ENCODE peak calls at places on chromosomes 7 and 10, in four cellular contexts. O, B, P and Z are unnamed samples.

GRCh38 chr7:134856692-134857091 is 77.3 kb downstream of the CALD1 start:
- DNase-seq in B (no peak), P (no peak), O (no peak), Z (no peak)

GRCh38 chr7:81112731-81113130 is 193.9 kb upstream of the SEMA3C start:
- DNase-seq in O (no peak), P (no peak), B (no peak), Z (no peak)

GRCh38 chr10:61548371-61548770 is 95.2 kb upstream of the TMEM26 start:
- DNase-seq in B (no peak), O (no peak), P (no peak), Z (no peak)

GRCh38 chr7:114921636-114922150 is at the start of gene MDFIC:
- DNase-seq in O (no peak), P (peak; percentile 38), B (no peak), Z (no peak)

GRCh38 chr7:23394828-23395227 is 75.5 kb downstream of the IGF2BP3 start:
- DNase-seq in B (no peak), P (no peak), O (no peak), Z (no peak)

GRCh38 chr10:32005050-32005449 is 51.2 kb downstream of the KIF5B start:
- DNase-seq in O (no peak), B (peak; percentile 61), P (peak; percentile 27), Z (no peak)

GRCh38 chr7:534959-535358 is 15.3 kb upstream of the PDGFA start:
- DNase-seq in B (no peak), P (no peak), O (no peak), Z (no peak)

GRCh38 chr10:11658801-11659368 is 47.4 kb upstream of the USP6NL start:
- DNase-seq in P (no peak), O (no peak), B (no peak), Z (no peak)

DNA sequence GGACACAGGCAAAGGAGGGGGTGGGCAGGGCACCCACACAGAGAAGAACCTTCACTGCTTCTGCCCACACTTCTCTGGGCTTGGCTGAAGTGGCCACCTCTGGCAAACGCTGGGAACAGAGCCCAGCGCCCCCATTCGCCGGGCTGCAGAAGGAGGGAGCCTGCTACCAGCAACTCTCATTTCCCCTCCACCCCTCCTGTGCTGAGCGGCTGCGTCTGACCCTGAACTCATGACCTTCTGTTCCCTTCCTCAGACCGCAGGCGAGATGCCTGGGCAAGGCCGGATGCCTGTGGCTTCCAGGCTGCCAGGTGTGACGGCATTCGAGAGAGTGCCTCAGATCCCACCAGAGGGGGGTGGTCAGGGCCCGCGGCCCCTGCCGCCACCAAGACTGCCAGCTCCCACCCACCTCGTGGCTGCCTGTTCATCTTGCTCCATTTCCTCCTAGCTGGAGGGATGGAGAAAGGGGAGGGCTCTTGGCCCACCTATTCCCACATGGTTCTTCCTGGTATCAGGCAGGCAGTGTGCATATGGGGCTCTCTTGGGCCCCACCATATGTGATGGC is 19.8 kb downstream of the DNAJB12 start:
- DNase-seq in P (peak; percentile 90), B (peak; percentile 96), O (peak; percentile 76), Z (peak; percentile 76)
- TF ChIP-seq CTCF in P (no peak), B (peak; percentile 65), O (no peak), Z (no peak)

GRCh38 chr7:13947535-13947934 is 41.9 kb downstream of the ETV1 start:
- DNase-seq in O (no peak), B (no peak), P (no peak), Z (no peak)

GRCh38 chr7:13946181-13946580 is 43.3 kb downstream of the ETV1 start:
- DNase-seq in B (peak; percentile 3), O (no peak), P (no peak), Z (no peak)

GRCh38 chr7:13948019-13948781 is 41.3 kb downstream of the ETV1 start:
- DNase-seq in B (no peak), O (no peak), P (no peak), Z (no peak)

GRCh38 chr7:13949939-13950338 is 39.5 kb downstream of the ETV1 start:
- DNase-seq in P (no peak), O (no peak), B (no peak), Z (no peak)

GRCh38 chr7:13949450-13949849 is 40.0 kb downstream of the ETV1 start:
- DNase-seq in B (no peak), P (peak; percentile 33), O (no peak), Z (no peak)
- TF ChIP-seq CTCF in B (no peak), P (no peak), O (no peak), Z (no peak)

DNA sequence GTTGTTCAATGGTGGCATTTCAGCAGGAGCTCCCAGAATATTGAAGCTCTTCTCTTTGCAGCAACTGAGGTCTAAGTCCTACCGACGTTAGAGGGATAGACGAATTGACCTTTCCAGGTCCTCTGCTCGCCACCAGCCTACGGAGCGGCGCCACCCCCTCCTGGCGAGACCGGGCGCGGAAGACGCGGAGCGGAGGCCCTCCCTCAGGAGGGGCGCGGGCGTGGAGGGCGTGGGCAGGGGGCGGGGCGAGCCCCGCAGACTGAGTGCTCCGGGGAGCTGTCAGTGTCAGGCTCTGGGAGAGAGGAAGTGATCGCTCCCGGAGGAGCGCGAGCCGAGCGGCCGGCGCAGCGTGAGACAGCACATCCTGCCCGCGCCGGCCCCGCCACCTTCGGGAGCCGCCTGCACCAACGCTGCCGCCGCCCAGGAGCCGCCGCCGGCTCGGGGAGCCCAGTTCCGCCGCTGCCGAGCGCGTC is at the start of gene DYNC1I1:
- DNase-seq in P (peak; percentile 62), O (peak; percentile 70), B (peak; percentile 49), Z (peak; percentile 21)
- TF ChIP-seq CTCF in P (no peak), O (no peak), B (no peak), Z (no peak)

GRCh38 chr10:34083567-34083966 is 731.5 kb downstream of the PARD3 start:
- DNase-seq in O (no peak), B (no peak), P (no peak), Z (no peak)
- TF ChIP-seq CTCF in O (no peak), B (no peak), P (no peak), Z (no peak)

GRCh38 chr10:114862456-114862855 is 40.9 kb downstream of the FHIP2A start:
- DNase-seq in O (no peak), B (no peak), P (no peak), Z (no peak)

GRCh38 chr10:114859227-114859626 is 37.6 kb downstream of the FHIP2A start:
- DNase-seq in B (no peak), P (peak; percentile 11), O (peak; percentile 49), Z (no peak)

GRCh38 chr10:114856544-114857287 is 35.1 kb downstream of the FHIP2A start:
- DNase-seq in B (peak; percentile 83), P (no peak), O (no peak), Z (no peak)

GRCh38 chr10:114855776-114856543 is 34.4 kb downstream of the FHIP2A start:
- DNase-seq in O (no peak), P (no peak), B (no peak), Z (no peak)

GRCh38 chr10:114857922-114858629 is 36.5 kb downstream of the FHIP2A start:
- DNase-seq in O (no peak), P (no peak), B (no peak), Z (no peak)
- TF ChIP-seq CTCF in O (no peak), P (no peak), B (no peak), Z (no peak)